ENCODE peak calls at places on chromosomes 2 and 18, in eight cellular contexts. O is GM03348; W is brain microvascular endothelial cell; P is esophagus squamous epithelium; M is H9; N is activated T-cell treated with anti-CD3 and anti-CD28 coated beads for 1 hour; H is heart left ventricle; C is activated T-helper 2 cell treated with anti-CD3 and anti-CD28 coated beads, Interferon-gamma antibody, Interleukin-2, Interleukin-4, amounts not matched to agents 10 μg/mL and 5 μg/mL and 100 μg/mL, durations not matched to agents 14 hours and 24 hours and 36 hours. X is an unnamed sample.

GRCh38 chr2:172011814-172012580 is 12.2 kb downstream of the METAP1D start:
- DNase-seq in O (no peak), W (no peak), P (no peak), M (no peak), N (no peak), H (no peak), C (no peak), X (no peak)

GRCh38 chr2:185979546-185980071 is 241.0 kb downstream of the FSIP2 start:
- DNase-seq in O (no peak), W (no peak), P (no peak), M (no peak), N (no peak), H (no peak), C (no peak), X (no peak)

GRCh38 chr18:57738078-57738477 is 65.0 kb downstream of the ATP8B1 start:
- DNase-seq in O (no peak), W (no peak), P (no peak), M (no peak), N (no peak), H (no peak), C (no peak), X (no peak)

GRCh38 chr2:238741277-238741676 is 106.6 kb upstream of the TWIST2 start:
- DNase-seq in O (no peak), W (no peak), P (no peak), M (no peak), N (no peak), H (no peak), C (no peak), X (no peak)

GRCh38 chr18:24601624-24602023 is 141.2 kb downstream of the HRH4 start:
- DNase-seq in O (no peak), W (no peak), P (no peak), M (no peak), N (no peak), H (no peak), C (no peak), X (no peak)

GRCh38 chr2:137937246-137937645 is 27.0 kb upstream of the HNMT start:
- DNase-seq in O (no peak), W (no peak), P (no peak), M (no peak), N (no peak), H (no peak), C (no peak), X (no peak)

GRCh38 chr2:206562375-206562774 is 79.9 kb upstream of the FAM237A start:
- DNase-seq in O (no peak), W (peak; percentile 45), P (no peak), M (no peak), N (no peak), H (no peak), C (no peak), X (no peak)

GRCh38 chr2:191376981-191377629 is 131.9 kb downstream of the MYO1B start:
- DNase-seq in O (peak; percentile 87), W (peak; percentile 94), P (no peak), M (no peak), N (no peak), H (peak; percentile 61), C (no peak), X (no peak)

GRCh38 chr18:48547456-48548403 is 8.9 kb downstream of the CTIF start:
- DNase-seq in O (peak; percentile 92), W (peak; percentile 86), P (no peak), M (peak; percentile 60), N (no peak), H (peak; percentile 51), C (no peak), X (no peak)

GRCh38 chr2:23384551-23385349 is at the start of gene KLHL29:
- DNase-seq in O (peak; percentile 99), W (peak; percentile 55), P (no peak), M (peak; percentile 59), N (peak; percentile 68), H (peak; percentile 86), C (peak; percentile 56), X (peak; percentile 37)

GRCh38 chr2:165634855-165635254 is 159.2 kb downstream of the GALNT3 start:
- DNase-seq in O (peak; percentile 12), W (peak; percentile 61), P (no peak), M (peak; percentile 69), N (no peak), H (peak; percentile 48), C (no peak), X (no peak)

GRCh38 chr2:148614024-148614331 is 30.6 kb upstream of the EPC2 start:
- DNase-seq in O (no peak), W (no peak), P (no peak), M (peak; percentile 62), N (no peak), H (no peak), C (no peak), X (no peak)

GRCh38 chr2:43199492-43200481 is 26.6 kb downstream of the ZFP36L2 start:
- DNase-seq in O (no peak), W (no peak), P (no peak), M (peak; percentile 51), N (no peak), H (no peak), C (no peak), X (no peak)

GRCh38 chr2:233485726-233486125 is 80.9 kb downstream of the USP40 start:
- DNase-seq in O (no peak), W (no peak), P (no peak), M (no peak), N (no peak), H (no peak), C (no peak), X (no peak)

GRCh38 chr2:66317268-66317899 is 117.5 kb upstream of the MEIS1 start:
- DNase-seq in O (no peak), W (no peak), P (no peak), M (no peak), N (no peak), H (no peak), C (no peak), X (no peak)

GRCh38 chr18:48994044-48994651 is 43.4 kb upstream of the SMAD7 start:
- DNase-seq in O (peak; percentile 68), W (peak; percentile 87), P (no peak), M (no peak), N (no peak), H (no peak), C (no peak), X (no peak)

GRCh38 chr2:96107883-96108551 is 8.4 kb downstream of the ADRA2B start:
- DNase-seq in O (no peak), W (no peak), P (no peak), M (no peak), N (no peak), H (no peak), C (no peak), X (no peak)

X was measured in stimulated activated CD8-positive, alpha-beta memory T cell treated with anti-CD3 and anti-CD28 coated beads, Interleukin-15, amount 100 ng/mL, for 1 hour.